ENCODE peak calls at places on chromosome 2, in eight cellular contexts. J is body of pancreas, X is mammary epithelial cell, Y is fibroblast of lung, P is HepG2, M is A549, A is Peyer's patch, K is mesenchymal stem cell. B is an unnamed sample. For H3K9me3, the result is how much of the 10 kb centered on the place peaks cover.

GRCh38 chr2:208326016-208326415 is 60.0 kb downstream of the PIKFYVE start:
- DNase-seq in J (no peak), X (no peak), Y (no peak), P (no peak), M (no peak), A (no peak), K (no peak), B (no peak)

GRCh38 chr2:119222213-119222612 is 1.4 kb upstream of the STEAP3 start:
- DNase-seq in J (no peak), X (no peak), Y (no peak), P (no peak), M (no peak), A (no peak), K (no peak), B (no peak)

GRCh38 chr2:188701836-188702235 is 272.3 kb upstream of the COL3A1 start:
- DNase-seq in J (no peak), X (peak), Y (peak), P (no peak), M (peak), A (no peak), K (peak), B (no peak)

GRCh38 chr2:11573418-11574175 is 39.8 kb downstream of the GREB1 start:
- DNase-seq in J (no peak), X (no peak), Y (peak), P (no peak), M (no peak), A (no peak), K (peak), B (no peak)

GRCh38 chr2:18740428-18740827 is 151.1 kb upstream of the NT5C1B start:
- DNase-seq in J (no peak), X (no peak), Y (peak), P (no peak), M (no peak), A (no peak), K (peak), B (no peak)

GRCh38 chr2:17636989-17637906 is 96.8 kb downstream of the VSNL1 start:
- DNase-seq in J (no peak), X (no peak), Y (no peak), P (no peak), M (no peak), A (no peak), K (no peak), B (no peak)

GRCh38 chr2:16169381-16169960 is 229.1 kb downstream of the MYCN start:
- DNase-seq in J (no peak), X (no peak), Y (no peak), P (no peak), M (no peak), A (no peak), K (no peak), B (no peak)

GRCh38 chr2:226118471-226119429 is 680.9 kb downstream of the IRS1 start:
- DNase-seq in J (peak), X (peak), Y (peak), P (peak), M (peak), A (no peak), K (peak), B (peak)

GRCh38 chr2:172081248-172082022 is 3.9 kb upstream of the DLX1 start:
- DNase-seq in J (no peak), X (no peak), Y (no peak), P (no peak), M (no peak), A (no peak), K (no peak), B (no peak)

GRCh38 chr2:127081826-127082633 is 24.9 kb downstream of the BIN1 start:
- DNase-seq in J (no peak), X (no peak), Y (no peak), P (no peak), M (no peak), A (peak), K (no peak), B (no peak)

GRCh38 chr2:46067501-46068292 is 229.5 kb upstream of the EPAS1 start:
- DNase-seq in J (no peak), X (peak), Y (peak), P (peak), M (peak), A (no peak), K (peak), B (no peak)

GRCh38 chr2:68992933-68993332 is 18.5 kb downstream of the GKN1 start:
- DNase-seq in J (no peak), X (no peak), Y (no peak), P (no peak), M (no peak), A (no peak), K (no peak), B (no peak)

GRCh38 chr2:46259782-46260178 is 37.4 kb upstream of the EPAS1 start:
- DNase-seq in J (no peak), X (no peak), Y (no peak), P (no peak), M (no peak), A (no peak), K (no peak), B (no peak)

GRCh38 chr2:205892141-205893064 is 193.6 kb downstream of the INO80D start:
- DNase-seq in J (peak), X (peak), Y (peak), P (peak), M (no peak), A (no peak), K (no peak), B (peak)

GRCh38 chr2:219060821-219061791 is at the start of gene IHH:
- DNase-seq in J (no peak), X (no peak), Y (peak), P (no peak), M (peak), A (no peak), K (no peak), B (no peak)

GRCh38 chr2:229392214-229392613 is 121.1 kb upstream of the PID1 start:
- DNase-seq in J (peak), X (no peak), Y (peak), P (no peak), M (no peak), A (no peak), K (no peak), B (no peak)

GRCh38 chr2:24863636-24864035 is 56.4 kb downstream of the ADCY3 start:
- DNase-seq in J (no peak), X (no peak), Y (peak), P (no peak), M (no peak), A (no peak), K (no peak), B (no peak)

GRCh38 chr2:24870440-24870839 is 49.6 kb downstream of the ADCY3 start:
- DNase-seq in J (no peak), X (no peak), Y (no peak), P (no peak), M (no peak), A (no peak), K (no peak), B (no peak)

GRCh38 chr2:24870891-24871705 is 48.9 kb downstream of the ADCY3 start:
- DNase-seq in J (no peak), X (no peak), Y (no peak), P (no peak), M (no peak), A (no peak), K (no peak), B (no peak)

GRCh38 chr2:24871852-24872323 is 48.1 kb downstream of the ADCY3 start:
- DNase-seq in J (no peak), X (no peak), Y (no peak), P (no peak), M (no peak), A (no peak), K (peak), B (no peak)

DNA sequence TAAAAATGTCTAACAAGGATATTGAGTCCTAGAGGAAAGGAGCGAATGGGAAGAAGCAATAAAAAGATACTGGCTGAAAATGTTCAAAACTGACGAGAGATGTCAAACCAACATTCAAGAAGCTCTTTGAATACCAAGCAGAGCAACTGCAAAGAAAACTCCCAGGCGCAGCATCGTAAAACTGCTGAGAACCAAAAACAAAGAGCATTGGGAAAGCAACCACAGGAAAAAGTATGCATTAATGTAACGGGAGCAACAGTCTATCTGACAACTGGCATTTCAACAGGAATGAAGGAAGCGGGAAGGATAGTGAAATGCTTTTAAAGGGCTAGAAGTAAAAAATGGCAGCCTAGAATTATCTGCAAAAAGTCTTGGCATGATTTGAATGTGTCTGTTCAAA is 53.1 kb downstream of the ADCY3 start:
- DNase-seq in J (no peak), X (no peak), Y (no peak), P (no peak), M (no peak), A (no peak), K (no peak), B (no peak)
- H3K4me3 ChIP-seq in J (no peak), X (no peak), Y (no peak), P (no peak), M (no peak), A (no peak), K (no peak), B (no peak)

DNA sequence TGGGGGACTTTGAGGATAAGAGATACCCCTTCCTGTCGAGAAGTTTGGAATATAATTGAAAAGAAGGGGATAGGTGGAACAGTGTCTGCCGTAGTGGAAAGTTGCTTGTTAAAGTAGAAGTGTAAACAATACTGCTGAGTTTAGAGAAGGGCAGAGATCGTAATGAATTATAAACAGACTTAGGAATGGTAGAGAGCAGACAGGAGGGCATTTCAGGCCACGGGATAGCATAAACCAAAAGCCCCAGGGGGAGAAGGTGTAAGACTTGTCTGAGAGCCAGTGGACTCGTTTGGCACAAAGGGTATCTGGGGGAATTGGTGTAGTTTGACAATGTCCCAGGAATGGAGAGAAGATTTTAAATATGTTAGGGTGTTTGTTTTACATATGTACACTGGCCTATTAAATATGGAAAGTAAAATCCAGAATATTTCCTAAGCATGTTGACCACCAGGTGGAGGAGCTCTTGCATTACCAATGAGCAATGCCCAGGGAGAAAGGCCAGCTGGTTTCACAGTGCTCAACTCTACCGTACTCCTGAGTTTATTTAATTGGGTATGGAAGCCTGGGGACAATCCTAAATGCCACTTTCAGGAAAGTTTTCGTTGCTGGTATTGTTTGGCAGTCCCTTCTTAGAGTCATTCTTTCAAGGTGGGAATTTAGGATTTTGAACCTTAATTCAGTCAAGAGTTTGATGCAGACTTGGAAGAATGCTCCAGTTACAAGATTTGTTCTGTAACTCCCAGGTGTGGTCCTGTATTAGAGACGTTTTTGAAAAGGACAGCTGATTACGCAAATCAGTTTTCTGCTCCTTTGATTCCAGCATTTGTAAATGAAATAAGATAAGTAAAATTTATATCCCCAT is 7.5 kb downstream of the COPS8 start:
- DNase-seq in J (peak), X (peak), Y (peak), P (no peak), M (peak), A (no peak), K (peak), B (peak)
- H3K27ac ChIP-seq in J (no peak), X (peak), Y (peak), P (no peak), M (peak), A (no peak), K (no peak), B (peak)

DNA sequence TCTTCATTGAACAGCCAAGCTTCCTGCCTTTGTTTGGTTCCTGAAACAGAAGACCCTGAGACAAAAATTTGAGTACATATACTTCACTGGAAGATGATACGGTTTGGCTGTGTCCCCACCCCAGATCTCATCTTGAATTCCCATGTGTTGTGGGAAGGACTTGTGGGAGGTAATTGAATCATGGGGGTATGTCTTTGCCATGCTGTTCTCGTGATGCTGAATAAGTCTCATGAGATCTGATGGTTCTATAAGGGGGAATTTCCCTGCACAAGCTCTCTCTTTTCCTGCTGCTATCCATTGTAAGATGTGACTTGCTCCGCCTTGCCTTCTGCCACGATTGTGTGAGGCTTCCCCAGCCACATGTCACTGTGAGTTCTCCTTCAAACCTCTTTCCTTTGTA is 76.5 kb downstream of the BABAM2 start:
- DNase-seq in J (no peak), X (no peak), Y (no peak), P (no peak), M (no peak), A (no peak), K (no peak), B (no peak)
- H3K9me3 ChIP-seq in J (under half), X (under half), Y (under half), P (under half), M (under half), A (under half), K (under half), B (under half)

GRCh38 chr2:135531231-135532197 is at the start of gene R3HDM1:
- DNase-seq in J (peak), X (peak), Y (peak), P (peak), M (peak), A (peak), K (peak), B (peak)

GRCh38 chr2:135528006-135528405 is 3.0 kb downstream of the ZRANB3 start:
- DNase-seq in J (no peak), X (peak), Y (no peak), P (no peak), M (no peak), A (no peak), K (no peak), B (no peak)

GRCh38 chr2:135530313-135531230 is at the start of gene ZRANB3:
- DNase-seq in J (peak), X (peak), Y (peak), P (peak), M (peak), A (peak), K (peak), B (peak)

DNA sequence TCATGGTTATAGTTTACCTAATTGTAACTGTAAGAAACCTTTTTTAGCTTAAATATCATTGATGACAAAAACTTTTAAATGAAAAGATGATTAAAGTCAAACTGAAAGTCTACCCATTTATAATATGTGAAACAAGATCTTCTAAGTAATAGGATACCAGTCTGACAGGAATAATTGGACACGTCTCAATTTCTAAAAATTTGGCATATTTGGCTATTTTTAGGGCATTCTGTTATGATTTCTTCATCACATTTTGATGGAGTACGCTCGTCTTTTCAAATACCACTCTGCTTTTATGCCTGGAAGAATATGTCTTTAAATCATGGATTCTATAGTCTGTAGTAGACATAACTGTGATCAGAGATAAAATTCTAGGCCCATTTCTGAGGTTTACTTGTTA is 1.3 kb downstream of the R3HDM1 start:
- DNase-seq in J (no peak), X (no peak), Y (peak), P (no peak), M (no peak), A (no peak), K (peak), B (no peak)
- H3K4me3 ChIP-seq in J (no peak), X (peak), Y (peak), P (peak), M (peak), A (no peak), K (peak), B (peak)

DNA sequence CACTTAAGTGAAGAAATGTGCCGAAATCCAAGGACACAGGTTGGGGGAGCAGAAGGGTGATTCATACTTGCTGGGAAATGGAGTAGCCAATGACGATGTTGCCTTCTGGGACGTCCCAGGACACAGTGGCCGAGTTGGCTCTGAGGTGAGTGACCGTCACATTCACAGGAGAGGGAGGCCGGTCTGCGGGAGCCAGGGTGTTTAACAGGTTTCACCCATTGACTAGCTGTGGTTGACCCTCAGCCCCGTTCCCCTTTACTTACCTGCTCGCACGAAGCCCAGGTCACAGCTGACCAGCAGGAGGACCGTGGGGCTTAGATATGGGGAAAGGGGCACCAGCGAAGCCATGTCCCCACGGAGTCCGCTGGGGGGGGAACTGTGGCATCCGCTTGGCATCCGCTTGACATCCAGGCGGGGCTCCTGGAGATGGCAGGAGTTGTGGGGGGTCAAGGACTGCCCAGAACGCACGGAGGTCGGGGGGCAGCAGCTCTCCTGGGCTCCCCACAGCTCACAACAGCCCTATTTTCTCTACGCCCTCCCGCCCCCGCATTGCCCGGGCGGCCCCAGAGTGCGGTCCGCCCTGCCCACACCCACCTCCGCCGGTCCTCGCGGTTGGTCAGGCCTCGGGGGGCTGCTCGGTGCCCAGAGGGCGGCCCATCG is 586 bp downstream of the FNDC4 start:
- DNase-seq in J (peak), X (peak), Y (peak), P (peak), M (no peak), A (no peak), K (peak), B (peak)
- H3K27ac ChIP-seq in J (peak), X (peak), Y (no peak), P (no peak), M (peak), A (no peak), K (no peak), B (peak)

DNA sequence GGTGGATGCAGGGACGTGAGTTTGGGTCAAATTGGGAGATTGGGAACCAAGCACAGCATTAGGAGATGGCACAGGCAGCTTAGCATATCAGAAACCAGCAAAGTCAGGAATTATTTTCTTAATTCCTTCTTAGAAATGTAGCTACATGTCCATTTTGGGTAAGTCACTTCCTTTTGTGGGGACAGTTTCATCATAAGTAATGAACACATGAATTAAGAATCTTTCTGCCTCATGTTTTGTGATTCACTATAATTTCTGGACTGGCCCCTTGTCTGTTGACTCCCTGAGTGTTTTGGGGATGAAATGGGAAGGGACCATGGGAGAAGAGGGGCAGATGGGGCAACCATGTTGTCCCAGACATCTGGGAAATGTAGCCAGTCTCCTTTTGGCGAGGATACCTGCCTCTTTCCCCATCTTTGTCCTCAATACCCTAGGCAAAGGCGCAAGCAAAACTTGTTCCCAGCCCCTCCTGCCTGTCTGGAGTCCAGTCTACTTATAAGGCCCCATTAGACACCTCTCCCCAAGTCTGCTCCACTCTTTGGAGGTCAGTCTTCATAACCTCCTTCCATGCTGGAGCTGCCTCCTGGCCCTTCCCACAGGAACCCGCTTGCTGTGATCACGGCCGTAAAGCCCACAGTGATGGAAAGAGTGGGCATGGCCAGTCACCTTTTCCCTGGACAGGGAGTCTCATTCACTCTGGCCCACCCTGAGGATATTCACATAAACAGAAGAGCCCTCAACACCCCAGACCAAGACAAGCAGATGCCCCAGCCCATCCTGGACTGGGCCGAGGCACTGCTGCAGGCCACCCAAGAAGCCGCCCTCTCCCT is 25.7 kb downstream of the MTHFD2 start:
- DNase-seq in J (no peak), X (no peak), Y (no peak), P (no peak), M (no peak), A (no peak), K (no peak), B (no peak)
- H3K9me3 ChIP-seq in J (under half), X (under half), Y (under half), P (under half), M (under half), A (under half), K (under half), B (under half)

GRCh38 chr2:47402555-47402804 is 476 bp upstream of the MSH2 start:
- DNase-seq in J (no peak), X (no peak), Y (peak), P (no peak), M (no peak), A (no peak), K (peak), B (no peak)
- H3K4me3 ChIP-seq in J (peak), X (peak), Y (peak), P (peak), M (peak), A (peak), K (peak), B (peak)